ENCODE peak calls at places on chromosomes 13 and 19, in four cellular contexts. D is breast epithelium, L is osteocyte, F is cardiac muscle cell. Z is an unnamed sample.

GRCh38 chr19:49746206-49746958 is 16.7 kb downstream of the TSKS start:
- DNase-seq in D (peak), F (no peak), L (no peak), Z (no peak)

GRCh38 chr13:27005556-27005955 is 166.1 kb downstream of the USP12 start:
- DNase-seq in L (no peak), F (no peak), D (no peak), Z (no peak)

GRCh38 chr19:44597131-44597491 is 16.3 kb upstream of the IGSF23 start:
- DNase-seq in L (no peak), D (no peak), F (no peak), Z (no peak)

GRCh38 chr19:42277821-42278809 is 9.1 kb downstream of the CIC start:
- DNase-seq in F (no peak), L (peak), D (peak), Z (no peak)

GRCh38 chr19:4583961-4584669 is 24.6 kb upstream of the SEMA6B start:
- DNase-seq in D (no peak), L (no peak), F (no peak), Z (no peak)

GRCh38 chr19:14248578-14249011 is 42.6 kb upstream of the ADGRL1 start:
- DNase-seq in F (peak), D (peak), L (peak), Z (peak)

GRCh38 chr19:16342002-16342715 is 17.5 kb downstream of the KLF2 start:
- DNase-seq in L (no peak), D (no peak), F (no peak), Z (no peak)

GRCh38 chr19:4988770-4989251 is 19.9 kb downstream of the KDM4B start:
- DNase-seq in F (no peak), L (no peak), D (no peak), Z (no peak)

GRCh38 chr13:77055158-77055557 is 28.2 kb upstream of the FBXL3 start:
- DNase-seq in F (no peak), L (no peak), D (no peak), Z (no peak)

GRCh38 chr19:3825286-3825956 is 39.2 kb upstream of the MATK start:
- DNase-seq in D (no peak), L (no peak), F (no peak), Z (no peak)

GRCh38 chr19:52659013-52659412 is 20.9 kb upstream of the ZNF83 start:
- DNase-seq in L (no peak), F (no peak), D (no peak), Z (no peak)

GRCh38 chr13:96982672-96983071 is 11.6 kb downstream of the OXGR1 start:
- DNase-seq in D (no peak), F (no peak), L (no peak), Z (no peak)

GRCh38 chr13:33033361-33033812 is 17.2 kb downstream of the KL start:
- DNase-seq in D (no peak), F (peak), L (no peak), Z (no peak)

GRCh38 chr19:7925171-7925837 is 631 bp downstream of the CTXN1 start:
- DNase-seq in F (peak), D (peak), L (peak), Z (peak)

GRCh38 chr13:55534306-55534705 is 1606.4 kb upstream of the PRR20A start:
- DNase-seq in L (no peak), D (no peak), F (no peak), Z (no peak)

GRCh38 chr19:57888494-57889231 is at the start of gene ZNF814:
- DNase-seq in L (peak), D (peak), F (peak), Z (peak)

GRCh38 chr13:104021806-104022397 is 955.7 kb upstream of the SLC10A2 start:
- DNase-seq in D (no peak), F (no peak), L (no peak), Z (no peak)

GRCh38 chr19:35081201-35081600 is 34.4 kb upstream of the FXYD3 start:
- DNase-seq in L (no peak), D (no peak), F (no peak), Z (no peak)

GRCh38 chr19:377801-378581 is 31.0 kb downstream of the C2CD4C start:
- DNase-seq in D (no peak), F (no peak), L (no peak), Z (no peak)

GRCh38 chr19:10510301-10510802 is 6.9 kb downstream of the S1PR5 start:
- DNase-seq in F (peak), D (no peak), L (peak), Z (no peak)

DNA sequence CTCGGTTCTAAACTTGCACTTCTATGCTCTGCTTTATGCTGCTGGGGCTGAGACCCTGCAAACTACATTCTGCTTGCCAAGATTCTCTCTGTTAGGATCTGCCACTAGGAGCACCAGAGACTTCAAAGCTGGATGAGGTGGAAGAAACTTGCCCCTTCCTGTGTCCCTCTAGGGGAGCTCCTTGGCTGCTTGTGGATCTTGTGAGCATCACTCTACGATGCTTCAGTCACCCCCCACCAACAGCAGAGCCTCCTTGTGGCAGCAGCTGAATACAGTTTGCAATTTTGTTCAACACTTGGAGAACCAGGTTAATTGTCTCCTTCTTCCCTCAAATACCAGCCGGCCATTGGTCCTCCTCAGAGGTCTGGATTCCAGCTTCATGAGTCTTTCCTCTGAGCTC is 310.6 kb downstream of the FGF14 start:
- DNase-seq in F (peak), D (no peak), L (no peak), Z (no peak)
- TF ChIP-seq CTCF in F (no peak), D (no peak), L (peak), Z (peak)

GRCh38 chr13:20090349-20090748 is 70.5 kb downstream of the GJA3 start:
- DNase-seq in L (no peak), F (no peak), D (no peak), Z (no peak)
- TF ChIP-seq CTCF in L (peak), F (peak), D (no peak), Z (peak)

DNA sequence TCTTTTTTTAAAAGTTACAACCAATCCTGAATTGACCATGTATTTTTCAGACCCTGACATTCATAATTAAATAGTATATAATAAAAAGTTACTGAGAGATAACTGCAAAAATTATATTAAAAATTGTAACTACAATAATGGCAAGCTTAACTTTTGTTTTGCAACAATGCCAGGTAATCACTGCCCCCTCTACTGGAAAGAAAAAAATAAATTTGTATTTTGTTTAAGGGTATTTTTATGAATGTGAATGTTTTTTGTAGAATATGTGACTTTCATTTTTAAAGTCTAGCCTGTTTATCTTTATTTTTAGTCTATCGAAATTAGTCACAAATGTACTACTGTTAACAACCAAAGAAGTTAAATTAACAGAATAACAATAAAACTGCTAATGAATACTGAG is 21.7 kb downstream of the MRPS31 start:
- DNase-seq in L (no peak), F (no peak), D (no peak), Z (no peak)
- TF ChIP-seq CTCF in L (peak), F (peak), D (no peak), Z (no peak)

GRCh38 chr13:51223284-51224270 is 1.4 kb downstream of the FAM124A start:
- DNase-seq in L (no peak), F (no peak), D (no peak), Z (no peak)

GRCh38 chr13:51222510-51223283 is 499 bp downstream of the FAM124A start:
- DNase-seq in D (no peak), L (no peak), F (peak), Z (no peak)

GRCh38 chr13:51220706-51221105 is 1.5 kb upstream of the FAM124A start:
- DNase-seq in D (no peak), L (no peak), F (no peak), Z (no peak)

GRCh38 chr13:51221108-51221507 is 1.1 kb upstream of the FAM124A start:
- DNase-seq in F (no peak), D (no peak), L (no peak), Z (no peak)

DNA sequence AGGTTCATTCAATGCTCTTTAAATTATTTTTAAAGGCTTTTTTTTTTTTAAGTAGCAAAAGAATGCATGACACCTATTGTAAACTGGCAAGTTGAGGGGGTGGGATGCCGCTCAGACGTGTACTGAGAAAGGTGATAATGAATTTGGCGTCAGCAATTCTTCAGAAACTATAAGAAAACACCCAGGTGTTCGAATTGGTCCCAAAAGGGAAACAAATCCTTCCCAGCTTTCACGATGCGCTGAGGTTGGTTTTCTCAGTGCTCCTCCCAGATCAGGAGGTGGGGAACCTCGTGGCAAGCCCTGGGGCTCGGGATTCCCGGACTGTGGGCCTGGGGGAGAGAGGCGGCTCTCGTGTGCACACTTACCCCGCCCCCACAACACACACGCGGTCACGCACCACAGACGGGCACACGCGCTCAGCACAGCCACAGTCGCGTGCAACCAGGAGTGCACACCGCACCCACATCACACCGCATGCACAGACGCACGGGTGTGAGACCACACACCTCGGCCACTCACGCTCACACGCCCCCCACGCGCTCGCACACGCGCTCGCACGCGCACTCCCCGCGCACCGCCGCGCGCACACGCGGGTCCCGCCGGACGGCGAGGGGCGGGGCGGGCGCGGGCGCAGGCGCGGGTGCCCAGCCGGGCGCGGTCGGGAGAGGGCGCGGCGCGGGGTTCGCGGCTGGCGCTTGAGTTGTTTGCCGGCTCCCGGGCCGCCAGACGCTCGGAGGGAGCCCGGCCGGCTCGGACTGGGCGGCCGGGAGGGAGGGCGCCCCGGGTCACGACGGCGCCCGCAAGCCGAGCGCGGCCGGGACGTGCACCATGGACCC is at the start of gene FAM124A:
- DNase-seq in L (no peak), D (no peak), F (peak), Z (peak)
- TF ChIP-seq CTCF in L (peak), D (no peak), F (no peak), Z (peak)

GRCh38 chr13:78589206-78589605 is 14.1 kb downstream of the POU4F1 start:
- DNase-seq in D (no peak), L (no peak), F (peak), Z (no peak)

GRCh38 chr13:78587395-78587794 is 16.0 kb downstream of the POU4F1 start:
- DNase-seq in F (no peak), L (no peak), D (no peak), Z (no peak)

GRCh38 chr13:78586706-78587105 is 16.6 kb downstream of the POU4F1 start:
- DNase-seq in F (peak), D (no peak), L (no peak), Z (no peak)
- TF ChIP-seq CTCF in F (peak), D (no peak), L (peak), Z (peak)

DNA sequence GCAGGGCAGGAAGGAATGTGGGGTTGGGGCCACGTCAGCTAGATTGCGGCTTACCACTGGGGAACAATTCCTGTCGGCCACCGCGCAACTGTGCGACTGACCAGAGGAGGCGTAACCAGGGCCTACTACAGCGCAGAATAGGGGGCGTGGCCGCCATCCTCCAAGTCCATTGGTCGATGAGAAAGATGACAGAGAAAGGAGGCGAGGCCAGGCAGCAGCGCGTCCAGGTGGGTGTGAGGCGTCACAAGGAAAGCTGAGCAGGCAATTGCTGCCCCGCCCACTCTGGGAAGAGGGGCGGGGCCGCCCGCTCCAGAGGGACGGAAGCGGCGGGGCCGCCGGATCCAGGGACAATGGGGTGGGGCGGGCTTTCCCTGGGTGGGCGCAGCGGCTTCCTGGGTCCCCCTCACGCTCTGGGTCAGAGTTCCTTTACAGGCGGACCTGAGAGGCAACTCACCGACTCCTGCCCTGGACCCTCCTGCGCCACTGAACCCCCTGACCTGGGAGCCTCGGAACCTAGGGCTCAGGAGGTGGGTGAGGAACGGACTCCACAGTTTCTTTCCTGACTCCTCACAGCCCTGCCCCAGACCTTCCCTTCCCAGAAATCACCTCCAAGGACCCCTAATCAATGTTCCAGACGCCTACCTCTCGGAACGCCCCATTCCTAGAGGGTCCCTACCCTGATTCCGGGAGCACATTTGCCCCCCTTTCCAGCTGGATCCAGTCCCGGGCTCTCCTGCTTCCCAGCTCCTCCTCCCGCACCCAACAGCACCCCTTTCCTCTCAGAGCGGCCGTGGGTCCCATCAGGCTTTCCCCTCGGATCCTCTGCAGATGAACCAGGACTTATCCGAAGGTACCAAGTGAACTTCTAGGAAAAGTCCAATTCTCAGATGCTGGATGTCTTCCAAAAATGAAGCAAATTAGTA is 101.5 kb upstream of the ZNF492 start:
- DNase-seq in L (no peak), F (no peak), D (peak), Z (no peak)
- TF ChIP-seq CTCF in L (no peak), F (no peak), D (no peak), Z (no peak)